ENCODE peak calls at places on chromosomes 5 and 9, in six cellular contexts. G is H1, P is WTC11, K is ovary, E is body of pancreas, L is cardiac fibroblast. D is an unnamed sample.

GRCh38 chr9:14198049-14198448 is 115.9 kb downstream of the NFIB start:
- DNase-seq in K (no peak), P (no peak), G (no peak), E (no peak), L (peak), D (no peak)

GRCh38 chr5:137201876-137202275 is 297.2 kb downstream of the SPOCK1 start:
- DNase-seq in G (no peak), K (no peak), E (peak), L (peak), P (no peak), D (peak)

GRCh38 chr9:97710356-97711222 is 13.4 kb upstream of the XPA start:
- DNase-seq in L (peak), K (peak), G (peak), E (peak), P (peak), D (peak)

GRCh38 chr5:79844571-79844970 is 146.5 kb downstream of the MTX3 start:
- DNase-seq in P (no peak), E (no peak), L (no peak), K (no peak), G (peak), D (no peak)

GRCh38 chr5:177335701-177336065 is 15.8 kb downstream of the LMAN2 start:
- DNase-seq in K (no peak), G (no peak), L (no peak), P (no peak), E (no peak), D (no peak)

GRCh38 chr5:132751444-132751843 is 4.2 kb downstream of the CCNI2 start:
- DNase-seq in K (no peak), E (peak), L (peak), P (no peak), G (no peak), D (no peak)

GRCh38 chr5:79692586-79692985 is 3.0 kb downstream of the CMYA5 start:
- DNase-seq in E (no peak), L (no peak), P (no peak), G (no peak), K (no peak), D (no peak)

GRCh38 chr9:32969270-32969669 is 32.2 kb downstream of the APTX start:
- DNase-seq in E (no peak), P (no peak), K (no peak), G (no peak), L (no peak), D (peak)

GRCh38 chr5:129103397-129103796 is 8.8 kb downstream of the ISOC1 start:
- DNase-seq in P (no peak), G (no peak), L (no peak), K (no peak), E (no peak), D (no peak)

GRCh38 chr5:69035665-69036064 is 58.1 kb upstream of the SLC30A5 start:
- DNase-seq in P (no peak), G (no peak), E (no peak), L (peak), K (no peak), D (peak)

GRCh38 chr5:141560725-141561483 is 57.9 kb downstream of the DIAPH1 start:
- DNase-seq in K (peak), G (peak), E (peak), L (peak), P (peak), D (peak)

GRCh38 chr9:77588319-77588937 is 59.7 kb downstream of the GNA14 start:
- DNase-seq in P (no peak), L (peak), K (no peak), E (peak), G (no peak), D (peak)

GRCh38 chr5:57887851-57888621 is 405.4 kb upstream of the ACTBL2 start:
- DNase-seq in L (peak), E (peak), P (peak), G (no peak), K (peak), D (peak)

GRCh38 chr9:134365791-134366222 is 39.6 kb downstream of the RXRA start:
- DNase-seq in P (peak), L (peak), G (no peak), E (no peak), K (peak), D (peak)

GRCh38 chr5:86671536-86671935 is 53.8 kb downstream of the COX7C start:
- DNase-seq in E (no peak), L (no peak), P (no peak), G (no peak), K (no peak), D (no peak)

GRCh38 chr9:27711241-27711640 is 138.0 kb upstream of the C9orf72 start:
- DNase-seq in E (no peak), P (no peak), K (no peak), L (no peak), G (no peak), D (no peak)

GRCh38 chr9:127451681-127452480 is 571 bp downstream of the LRSAM1 start:
- DNase-seq in E (peak), G (peak), P (peak), K (peak), L (peak), D (peak)

GRCh38 chr5:143434261-143435206 is 31.0 kb upstream of the NR3C1 start:
- DNase-seq in E (no peak), G (no peak), L (no peak), P (no peak), K (no peak), D (no peak)

GRCh38 chr9:10443805-10444204 is 169.0 kb downstream of the PTPRD start:
- DNase-seq in K (no peak), G (no peak), E (no peak), L (no peak), P (no peak), D (no peak)

GRCh38 chr5:96197359-96197758 is 235.7 kb downstream of the PCSK1 start:
- DNase-seq in P (no peak), K (no peak), L (no peak), E (no peak), G (no peak), D (no peak)

GRCh38 chr9:86946712-86947145 is 577 bp downstream of the GAS1 start:
- DNase-seq in G (peak), K (peak), L (peak), E (peak), P (no peak), D (peak)

GRCh38 chr9:124190761-124191160 is 67.0 kb upstream of the NEK6 start:
- DNase-seq in G (peak), L (no peak), E (no peak), K (no peak), P (no peak), D (no peak)

GRCh38 chr5:21711854-21712752 is 1141.0 kb downstream of the CDH12 start:
- DNase-seq in L (no peak), P (no peak), E (no peak), G (no peak), K (no peak), D (no peak)

GRCh38 chr9:2158111-2158610 is 143.0 kb downstream of the SMARCA2 start:
- DNase-seq in P (peak), E (peak), L (peak), K (peak), G (no peak), D (peak)

GRCh38 chr5:163867738-163868137 is 362.3 kb downstream of the MAT2B start:
- DNase-seq in L (peak), G (no peak), E (no peak), K (no peak), P (no peak), D (no peak)

GRCh38 chr5:89293849-89294248 is 410.9 kb upstream of the MEF2C start:
- DNase-seq in E (peak), P (no peak), G (no peak), K (no peak), L (peak), D (no peak)

GRCh38 chr9:135488013-135488330 is 8.4 kb downstream of the PPP1R26 start:
- DNase-seq in G (no peak), P (no peak), E (no peak), L (no peak), K (no peak), D (no peak)

GRCh38 chr5:157004893-157005551 is 42.0 kb upstream of the TIMD4 start:
- DNase-seq in P (no peak), L (no peak), G (no peak), E (no peak), K (no peak), D (no peak)

GRCh38 chr9:129494113-129494789 is 126.7 kb downstream of the C9orf50 start:
- DNase-seq in G (no peak), E (peak), L (no peak), K (peak), P (no peak), D (no peak)

GRCh38 chr9:129497837-129498450 is 123.0 kb downstream of the C9orf50 start:
- DNase-seq in G (no peak), L (no peak), E (no peak), P (no peak), K (peak), D (no peak)

GRCh38 chr9:129497064-129497836 is 123.7 kb downstream of the C9orf50 start:
- DNase-seq in E (peak), K (peak), G (no peak), P (no peak), L (no peak), D (peak)

GRCh38 chr9:129495422-129496186 is 125.3 kb downstream of the C9orf50 start:
- DNase-seq in L (peak), E (peak), K (peak), P (peak), G (peak), D (peak)

DNA sequence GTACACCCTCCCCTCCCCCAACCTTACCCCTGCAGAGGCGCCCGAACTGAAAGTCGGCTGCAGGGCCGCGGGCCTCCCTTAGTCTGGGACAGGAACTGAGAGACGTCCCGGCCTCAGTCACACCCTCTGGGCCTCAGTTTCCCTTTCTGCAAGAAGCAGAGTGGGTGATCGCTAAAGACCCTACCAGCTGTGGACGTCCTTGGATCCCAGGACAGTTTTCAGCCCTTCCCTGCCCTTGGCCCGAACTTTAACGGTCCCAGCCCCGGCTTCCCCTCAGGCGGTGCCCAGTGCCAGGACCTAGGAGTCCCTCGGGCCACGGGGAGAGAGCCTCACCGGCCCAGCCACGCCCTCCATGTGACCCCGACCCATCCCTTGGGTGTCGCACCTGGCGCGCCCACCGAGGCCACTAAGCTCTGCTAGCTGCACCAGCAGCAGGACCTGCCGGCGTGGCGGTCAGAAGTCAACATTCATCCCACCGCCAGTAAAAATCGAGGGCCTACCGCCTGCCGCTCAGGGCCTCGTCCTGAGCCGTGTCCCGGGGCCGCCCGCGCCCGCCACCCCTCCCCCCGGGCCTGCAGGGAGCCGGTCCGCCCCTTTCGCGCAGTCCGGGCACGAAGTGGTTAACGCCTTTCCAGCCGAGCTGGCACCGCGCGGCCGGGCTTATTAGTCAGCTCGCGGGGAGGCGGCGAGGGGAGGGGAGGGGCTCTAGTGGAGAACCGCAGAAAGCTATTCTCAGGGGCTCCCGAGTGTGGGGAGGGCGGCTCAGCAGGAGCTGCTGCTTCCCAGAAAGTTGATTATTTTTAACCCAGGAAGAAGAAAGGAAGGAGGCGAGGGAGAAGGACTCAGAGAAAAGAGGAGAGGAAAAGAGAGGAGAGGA is 124.5 kb downstream of the C9orf50 start:
- DNase-seq in K (peak), E (peak), L (peak), G (peak), P (peak), D (peak)
- TF ChIP-seq CTCF in K (no peak), E (no peak), L (no peak), G (no peak), P (no peak), D (no peak)

GRCh38 chr5:161273410-161273809 is 273.1 kb downstream of the GABRB2 start:
- DNase-seq in L (no peak), G (no peak), E (no peak), K (no peak), P (no peak), D (no peak)

GRCh38 chr5:161284445-161284844 is 262.1 kb downstream of the GABRB2 start:
- DNase-seq in E (no peak), L (no peak), G (no peak), P (no peak), K (no peak), D (no peak)

GRCh38 chr5:161283296-161283695 is 263.2 kb downstream of the GABRB2 start:
- DNase-seq in E (no peak), G (no peak), L (no peak), P (no peak), K (no peak), D (no peak)

DNA sequence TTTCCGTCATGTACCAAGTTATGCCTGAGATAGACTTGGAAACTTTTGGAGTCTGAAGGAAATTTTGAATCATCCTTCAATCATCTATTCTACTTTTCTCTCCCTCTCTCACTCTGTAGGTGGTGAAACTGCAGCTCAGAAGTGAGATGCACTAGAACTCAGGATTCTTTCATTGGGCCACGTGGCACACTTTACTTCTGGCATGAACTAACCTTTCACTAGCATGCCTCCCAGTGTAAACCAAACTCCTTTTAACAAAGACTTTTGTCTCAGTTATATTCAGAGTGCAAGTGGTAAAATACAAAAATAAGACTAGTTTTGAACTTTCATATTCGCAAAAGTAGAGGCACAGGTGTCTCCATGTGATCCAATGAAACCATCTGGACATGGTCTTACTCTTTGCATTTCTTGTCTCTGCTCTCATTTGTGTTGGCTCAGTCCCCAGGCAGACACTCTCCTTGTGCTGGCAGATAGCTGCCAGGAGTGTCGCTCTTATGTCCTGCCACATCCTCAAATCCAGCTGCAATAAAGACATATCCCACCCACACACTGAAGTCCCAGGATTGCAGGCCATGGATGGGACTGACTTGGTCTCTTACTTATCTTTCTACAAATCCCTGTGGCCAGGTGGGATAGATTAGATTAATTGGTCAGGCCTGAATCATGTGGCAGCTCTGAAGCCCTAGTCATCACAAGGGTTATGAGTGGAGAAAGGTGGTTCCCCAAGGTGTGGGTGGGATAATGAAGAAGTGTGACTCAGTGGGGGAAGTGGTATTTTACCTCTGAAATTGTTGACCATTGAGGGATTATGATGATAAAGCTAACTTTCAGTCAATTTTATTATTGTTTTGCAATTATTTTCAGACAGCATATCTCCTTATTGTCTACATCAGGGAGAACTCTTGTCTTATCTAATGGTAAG is 267.5 kb downstream of the GABRB2 start:
- DNase-seq in K (no peak), G (no peak), E (no peak), P (no peak), L (no peak), D (no peak)
- TF ChIP-seq CTCF in K (no peak), G (no peak), E (no peak), P (no peak), L (no peak), D (no peak)

DNA sequence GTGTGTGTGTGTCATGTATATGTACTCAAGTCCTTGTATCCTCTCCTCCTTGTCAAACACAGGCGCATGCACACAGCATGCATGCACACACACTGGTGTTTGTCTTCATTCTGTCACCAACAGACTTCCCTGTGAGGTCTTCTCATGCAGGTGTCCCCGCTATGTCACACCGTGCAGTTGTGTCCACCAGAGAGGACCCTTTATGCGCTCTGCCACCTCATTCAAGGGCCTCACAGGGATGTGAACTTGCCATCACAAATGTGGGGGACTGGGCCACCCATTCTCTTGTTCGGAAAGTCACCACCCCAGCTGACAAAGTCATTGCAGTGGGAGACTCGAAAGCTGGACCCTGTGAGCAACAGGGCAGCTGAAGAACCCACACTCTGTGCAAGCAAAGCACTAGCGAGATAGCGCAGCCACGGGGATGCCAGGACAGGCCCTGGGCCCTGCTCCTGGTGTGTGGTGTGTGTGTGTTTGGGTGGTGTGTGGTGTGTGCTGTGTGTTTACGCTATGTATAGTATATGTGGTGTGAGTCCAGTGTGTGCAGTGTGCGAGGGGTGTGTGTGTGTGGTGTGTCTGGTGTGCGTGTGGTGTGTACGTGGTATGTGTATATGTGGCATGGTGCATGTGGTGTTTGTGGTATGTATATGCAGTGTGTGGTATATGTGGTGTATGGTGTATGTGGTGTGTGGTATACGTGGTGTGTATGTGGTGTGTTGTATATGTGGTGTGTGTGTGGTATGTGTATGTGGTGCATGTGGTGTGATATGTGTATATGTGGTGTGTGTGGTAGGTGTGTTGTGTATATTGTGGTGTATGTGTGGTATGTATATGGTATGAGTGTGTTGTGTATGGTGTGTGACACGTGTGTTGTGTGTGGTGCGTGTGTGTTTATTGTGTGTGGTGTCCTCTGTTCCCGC is 30.9 kb upstream of the NXNL2 start:
- DNase-seq in K (no peak), P (no peak), E (no peak), L (no peak), G (no peak), D (no peak)
- TF ChIP-seq CTCF in K (no peak), P (no peak), E (no peak), L (no peak), G (no peak), D (no peak)

GRCh38 chr9:120742951-120743416 is 28.7 kb upstream of the MEGF9 start:
- DNase-seq in L (peak), G (no peak), K (no peak), E (no peak), P (no peak), D (peak)
- TF ChIP-seq CTCF in L (peak), G (peak), K (no peak), E (peak), P (peak), D (peak)